ENCODE peak calls at places on chromosomes 7 and 10, in six cellular contexts. O is PC-9; H is heart right ventricle; G is neural progenitor cell; V is CD8-positive, alpha-beta memory T cell; S is right lobe of liver. P is an unnamed sample. For H3K4me1, the result is how much of the 10 kb centered on the place peaks cover.

GRCh38 chr7:28083998-28084985 is 96.3 kb downstream of the JAZF1 start:
- DNase-seq in O (no peak), H (no peak), G (no peak), V (no peak), S (no peak), P (no peak)

GRCh38 chr10:24857001-24857695 is 95.3 kb downstream of the PRTFDC1 start:
- DNase-seq in O (no peak), H (no peak), G (no peak), V (no peak), S (no peak), P (no peak)

GRCh38 chr10:86292462-86293322 is 73.9 kb downstream of the GRID1 start:
- DNase-seq in O (no peak), H (peak), G (no peak), V (no peak), S (no peak), P (no peak)

GRCh38 chr7:132116369-132116768 is 459.9 kb downstream of the PLXNA4 start:
- DNase-seq in O (peak), H (no peak), G (no peak), V (no peak), S (no peak), P (no peak)

GRCh38 chr7:2980406-2981102 is 63.1 kb downstream of the CARD11 start:
- DNase-seq in O (no peak), H (no peak), G (no peak), V (no peak), S (no peak), P (no peak)

GRCh38 chr10:13074562-13075451 is 25.2 kb upstream of the OPTN start:
- DNase-seq in O (peak), H (peak), G (peak), V (peak), S (peak), P (peak)

GRCh38 chr7:143367972-143368371 is 5.5 kb upstream of the FAM131B start:
- DNase-seq in O (peak), H (no peak), G (no peak), V (no peak), S (peak), P (no peak)

GRCh38 chr7:78315119-78315518 is 516.5 kb downstream of the PHTF2 start:
- DNase-seq in O (no peak), H (no peak), G (no peak), V (no peak), S (no peak), P (no peak)

GRCh38 chr7:147412782-147413186 is 1177.8 kb upstream of the C7orf33 start:
- DNase-seq in O (no peak), H (no peak), G (no peak), V (no peak), S (no peak), P (no peak)

GRCh38 chr7:132655071-132655761 is 78.9 kb upstream of the PLXNA4 start:
- DNase-seq in O (no peak), H (peak), G (peak), V (peak), S (peak), P (no peak)

GRCh38 chr7:149228831-149229471 is 10.5 kb upstream of the ZNF212 start:
- DNase-seq in O (no peak), H (no peak), G (no peak), V (no peak), S (no peak), P (no peak)

GRCh38 chr10:57979986-57980385 is 287.7 kb downstream of the IPMK start:
- DNase-seq in O (no peak), H (no peak), G (no peak), V (no peak), S (no peak), P (no peak)

GRCh38 chr7:137619181-137619580 is 227.6 kb downstream of the DGKI start:
- DNase-seq in O (no peak), H (no peak), G (no peak), V (no peak), S (no peak), P (no peak)

GRCh38 chr10:6062101-6062771 is at the start of gene IL2RA:
- DNase-seq in O (no peak), H (no peak), G (no peak), V (peak), S (no peak), P (no peak)

GRCh38 chr7:7576344-7576743 is 9.7 kb downstream of the MIOS start:
- DNase-seq in O (no peak), H (no peak), G (no peak), V (no peak), S (no peak), P (no peak)

GRCh38 chr7:139035588-139036353 is at the start of gene ZC3HAV1L:
- DNase-seq in O (peak), H (peak), G (peak), V (peak), S (peak), P (no peak)

GRCh38 chr7:151876112-151876898 is 610 bp downstream of the PRKAG2 start:
- DNase-seq in O (no peak), H (peak), G (peak), V (peak), S (peak), P (no peak)

GRCh38 chr10:79203014-79203675 is 134.4 kb downstream of the ZMIZ1 start:
- DNase-seq in O (no peak), H (no peak), G (no peak), V (no peak), S (no peak), P (no peak)

GRCh38 chr7:6121141-6121540 is 90.0 kb downstream of the ANKRD61 start:
- DNase-seq in O (no peak), H (no peak), G (no peak), V (no peak), S (no peak), P (no peak)

GRCh38 chr7:106392565-106392964 is 107.8 kb upstream of the NAMPT start:
- DNase-seq in O (no peak), H (no peak), G (no peak), V (no peak), S (no peak), P (no peak)

GRCh38 chr10:3064423-3064822 is 2.9 kb upstream of the PFKP start:
- DNase-seq in O (no peak), H (no peak), G (no peak), V (no peak), S (no peak), P (no peak)

GRCh38 chr7:137940656-137941518 is 61.0 kb downstream of the CREB3L2 start:
- DNase-seq in O (peak), H (no peak), G (no peak), V (no peak), S (no peak), P (no peak)

GRCh38 chr10:3754727-3755439 is 30.1 kb downstream of the KLF6 start:
- DNase-seq in O (peak), H (no peak), G (no peak), V (no peak), S (no peak), P (no peak)

GRCh38 chr7:104940023-104940710 is 73.8 kb upstream of the KMT2E start:
- DNase-seq in O (no peak), H (no peak), G (no peak), V (no peak), S (no peak), P (no peak)

GRCh38 chr7:75565129-75565528 is 73.0 kb downstream of the SPDYE5 start:
- DNase-seq in O (peak), H (no peak), G (no peak), V (no peak), S (no peak), P (no peak)

GRCh38 chr10:49324711-49325110 is 25.7 kb downstream of the C10orf71 start:
- DNase-seq in O (no peak), H (no peak), G (peak), V (no peak), S (no peak), P (peak)

GRCh38 chr7:63899691-63900393 is 98.8 kb upstream of the ZNF722 start:
- DNase-seq in O (no peak), H (peak), G (no peak), V (peak), S (peak), P (no peak)

GRCh38 chr10:46285966-46286620 is 704 bp upstream of the ANTXRL start:
- DNase-seq in O (no peak), H (no peak), G (no peak), V (no peak), S (no peak), P (no peak)

GRCh38 chr10:112981553-112981952 is 31.5 kb downstream of the TCF7L2 start:
- DNase-seq in O (no peak), H (no peak), G (no peak), V (no peak), S (no peak), P (no peak)

GRCh38 chr7:141674201-141674671 is 27.7 kb downstream of the DENND11 start:
- DNase-seq in O (no peak), H (no peak), G (peak), V (no peak), S (no peak), P (no peak)

GRCh38 chr7:34066968-34067367 is 161.6 kb downstream of the BMPER start:
- DNase-seq in O (no peak), H (no peak), G (no peak), V (no peak), S (no peak), P (no peak)

GRCh38 chr7:5450549-5451327 is 27.1 kb upstream of the TNRC18 start:
- DNase-seq in O (no peak), H (peak), G (peak), V (peak), S (peak), P (peak)

GRCh38 chr10:31318382-31318853 is 598 bp upstream of the ZEB1 start:
- DNase-seq in O (no peak), H (peak), G (peak), V (peak), S (peak), P (no peak)

GRCh38 chr10:100528885-100529472 is 692 bp downstream of the NDUFB8 start:
- DNase-seq in O (no peak), H (no peak), G (peak), V (no peak), S (peak), P (no peak)

GRCh38 chr10:114266521-114266920 is 27.5 kb downstream of the VWA2 start:
- DNase-seq in O (no peak), H (peak), G (no peak), V (no peak), S (peak), P (no peak)

GRCh38 chr10:32315426-32315825 is 31.5 kb downstream of the EPC1 start:
- DNase-seq in O (no peak), H (no peak), G (no peak), V (no peak), S (no peak), P (no peak)

GRCh38 chr10:32317795-32318194 is 29.2 kb downstream of the EPC1 start:
- DNase-seq in O (no peak), H (no peak), G (no peak), V (peak), S (no peak), P (no peak)

GRCh38 chr10:32321016-32321631 is 25.8 kb downstream of the EPC1 start:
- DNase-seq in O (no peak), H (no peak), G (no peak), V (no peak), S (no peak), P (no peak)

GRCh38 chr10:32314588-32314987 is 32.4 kb downstream of the EPC1 start:
- DNase-seq in O (no peak), H (no peak), G (no peak), V (no peak), S (no peak), P (no peak)

GRCh38 chr10:32318476-32318896 is 28.5 kb downstream of the EPC1 start:
- DNase-seq in O (no peak), H (no peak), G (no peak), V (no peak), S (no peak), P (no peak)
- H3K4me1 ChIP-seq in O (under half), H (under half), G (under half), V (half or more), S (under half), P (under half)

GRCh38 chr10:33349273-33349672 is 14.8 kb upstream of the NRP1 start:
- DNase-seq in O (no peak), H (no peak), G (no peak), V (no peak), S (no peak), P (no peak)

GRCh38 chr10:33341638-33342037 is 7.2 kb upstream of the NRP1 start:
- DNase-seq in O (no peak), H (no peak), G (no peak), V (no peak), S (no peak), P (no peak)

GRCh38 chr10:33347227-33347626 is 12.8 kb upstream of the NRP1 start:
- DNase-seq in O (no peak), H (no peak), G (no peak), V (no peak), S (no peak), P (no peak)

GRCh38 chr10:33344676-33345075 is 10.2 kb upstream of the NRP1 start:
- DNase-seq in O (no peak), H (no peak), G (no peak), V (no peak), S (no peak), P (no peak)

DNA sequence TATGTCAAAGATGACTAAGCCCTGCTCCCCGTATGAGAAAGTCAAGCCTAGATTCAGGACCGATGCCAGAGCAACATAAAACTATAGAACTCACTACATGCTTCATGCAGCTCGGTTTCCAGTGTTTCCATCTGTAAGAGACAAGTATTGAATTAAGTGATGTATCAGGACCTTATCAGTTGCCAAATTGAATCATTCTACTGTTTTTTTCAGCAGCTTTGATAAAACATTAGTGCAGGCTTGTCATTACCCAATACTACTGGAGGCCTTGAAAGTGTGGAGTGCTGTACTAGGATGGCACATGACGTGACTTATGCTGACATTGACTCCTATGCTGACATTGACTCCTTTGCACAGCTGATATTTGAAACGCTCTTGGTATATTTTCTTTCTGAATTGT is 10.8 kb upstream of the NRP1 start:
- DNase-seq in O (no peak), H (no peak), G (no peak), V (no peak), S (no peak), P (no peak)
- H3K4me1 ChIP-seq in O (under half), H (under half), G (under half), V (under half), S (under half), P (under half)

GRCh38 chr10:34762603-34763299 is 52.3 kb downstream of the PARD3 start:
- DNase-seq in O (no peak), H (no peak), G (no peak), V (no peak), S (no peak), P (no peak)
- H3K4me1 ChIP-seq in O (under half), H (under half), G (under half), V (under half), S (under half), P (under half)

GRCh38 chr7:74351836-74352235 is 62.6 kb downstream of the CLIP2 start:
- DNase-seq in O (no peak), H (no peak), G (no peak), V (no peak), S (no peak), P (no peak)
- H3K4me1 ChIP-seq in O (under half), H (under half), G (under half), V (under half), S (under half), P (under half)

P was measured in iPS DF 6.9.